ENCODE peak calls at places on chromosomes 3 and 15, in seven cellular contexts. I is HT-29, H is nephron progenitor cell, K is NCI-H2081, O is ovary, M is NCI-H187 treated with DMSO at 0.1 percent for 48 hours, A is T-helper 9 cell. W is an unnamed sample.

GRCh38 chr15:49923671-49924070 is 195.4 kb downstream of the ATP8B4 start:
- DNase-seq in I (no peak), M (no peak), H (no peak), A (no peak), O (no peak), K (no peak), W (no peak)

GRCh38 chr15:55900019-55900418 is 93.4 kb downstream of the NEDD4 start:
- DNase-seq in I (no peak), K (no peak), M (no peak), A (no peak), H (no peak), O (no peak), W (no peak)

GRCh38 chr15:63983071-63983711 is 63.1 kb downstream of the DAPK2 start:
- DNase-seq in A (no peak), M (no peak), K (no peak), I (no peak), H (peak; percentile 42), O (no peak), W (no peak)

GRCh38 chr3:176651622-176652021 is 545.7 kb downstream of the TBL1XR1 start:
- DNase-seq in K (peak; percentile 30), A (no peak), H (no peak), O (no peak), I (no peak), M (no peak), W (no peak)

GRCh38 chr3:143901105-143901504 is 52.8 kb upstream of the SLC9A9 start:
- DNase-seq in I (no peak), K (no peak), A (no peak), H (no peak), M (no peak), O (no peak), W (no peak)

GRCh38 chr3:154236331-154236730 is 88.0 kb downstream of the DHX36 start:
- DNase-seq in H (no peak), I (no peak), M (no peak), A (no peak), O (no peak), K (no peak), W (no peak)

GRCh38 chr15:60782316-60782715 is 303.4 kb upstream of the ICE2 start:
- DNase-seq in H (no peak), A (no peak), M (no peak), K (no peak), O (no peak), I (no peak), W (no peak)

GRCh38 chr3:49803464-49804140 is 541 bp downstream of the INKA1 start:
- DNase-seq in H (peak; percentile 71), O (no peak), M (no peak), K (no peak), I (no peak), A (peak; percentile 52), W (peak; percentile 31)

GRCh38 chr3:16028604-16029003 is 145.9 kb upstream of the GALNT15 start:
- DNase-seq in K (no peak), O (no peak), A (no peak), M (no peak), I (no peak), H (no peak), W (no peak)

GRCh38 chr3:126546013-126546412 is 12.7 kb downstream of the C3orf22 start:
- DNase-seq in H (no peak), I (no peak), A (no peak), K (no peak), O (peak; percentile 5), M (no peak), W (no peak)

GRCh38 chr15:52527898-52528464 is 699 bp downstream of the MYO5A start:
- DNase-seq in O (peak; percentile 32), A (peak; percentile 26), K (no peak), H (no peak), M (no peak), I (no peak), W (peak; percentile 47)

GRCh38 chr3:128585974-128586373 is 64.6 kb downstream of the RPN1 start:
- DNase-seq in I (peak; percentile 54), K (no peak), M (no peak), A (no peak), O (no peak), H (no peak), W (no peak)

GRCh38 chr3:195172285-195172684 is 98.7 kb downstream of the XXYLT1 start:
- DNase-seq in K (no peak), O (no peak), I (no peak), A (no peak), M (no peak), H (no peak), W (no peak)

GRCh38 chr3:155748611-155749365 is 3.9 kb upstream of the PLCH1 start:
- DNase-seq in A (no peak), I (peak; percentile 60), M (no peak), H (no peak), O (no peak), K (no peak), W (no peak)

GRCh38 chr3:161252143-161252542 is 31.0 kb downstream of the NMD3 start:
- DNase-seq in M (no peak), H (no peak), A (no peak), K (no peak), O (no peak), I (no peak), W (no peak)

GRCh38 chr3:56491566-56491965 is 23.3 kb upstream of the ERC2 start:
- DNase-seq in M (no peak), I (no peak), A (no peak), K (no peak), H (no peak), O (no peak), W (no peak)

GRCh38 chr3:119600732-119601131 is 3.0 kb downstream of the PLA1A start:
- DNase-seq in I (no peak), M (no peak), O (no peak), K (no peak), A (no peak), H (peak; percentile 16), W (peak; percentile 29)

GRCh38 chr15:64134322-64134829 is 17.2 kb upstream of the SNX22 start:
- DNase-seq in A (no peak), I (no peak), K (no peak), M (no peak), H (no peak), O (no peak), W (no peak)

GRCh38 chr3:129984124-129984523 is 9.6 kb downstream of the TRH start:
- DNase-seq in A (no peak), O (no peak), H (no peak), I (no peak), K (no peak), M (no peak), W (no peak)

GRCh38 chr3:153350420-153350819 is 188.4 kb downstream of the RAP2B start:
- DNase-seq in A (no peak), K (no peak), M (no peak), H (no peak), O (no peak), I (peak; percentile 65), W (peak; percentile 99)

GRCh38 chr3:150729682-150730360 is 26.1 kb upstream of the ERICH6 start:
- DNase-seq in O (no peak), A (no peak), H (no peak), K (no peak), I (no peak), M (no peak), W (no peak)

GRCh38 chr3:156160653-156161052 is 40.3 kb downstream of the KCNAB1 start:
- DNase-seq in I (no peak), O (no peak), A (no peak), M (no peak), H (no peak), K (no peak), W (peak; percentile 34)

GRCh38 chr15:66952756-66953522 is 112.5 kb upstream of the SMAD3 start:
- DNase-seq in I (no peak), M (no peak), H (no peak), A (no peak), K (no peak), O (no peak), W (no peak)

GRCh38 chr3:13020159-13020558 is 53.1 kb downstream of the IQSEC1 start:
- DNase-seq in M (no peak), H (no peak), K (no peak), O (no peak), A (no peak), I (no peak), W (no peak)

GRCh38 chr3:186368164-186368563 is 6.1 kb upstream of the DGKG start:
- DNase-seq in M (no peak), K (no peak), O (no peak), H (no peak), A (no peak), I (no peak), W (no peak)

GRCh38 chr15:92878593-92879053 is 21.5 kb upstream of the CHD2 start:
- DNase-seq in A (no peak), H (no peak), M (peak; percentile 57), I (peak; percentile 1), K (no peak), O (no peak), W (no peak)

GRCh38 chr15:101111570-101112262 is 140.1 kb downstream of the CHSY1 start:
- DNase-seq in A (no peak), O (no peak), M (no peak), H (no peak), I (no peak), K (no peak), W (no peak)

GRCh38 chr3:107612581-107613182 is 89.9 kb downstream of the BBX start:
- DNase-seq in O (no peak), M (no peak), I (no peak), H (no peak), K (no peak), A (no peak), W (no peak)

GRCh38 chr15:75732809-75733451 is 20.3 kb upstream of the CSPG4 start:
- DNase-seq in M (no peak), O (peak; percentile 82), H (peak; percentile 89), A (peak; percentile 24), K (peak; percentile 8), I (peak; percentile 80), W (peak; percentile 42)

GRCh38 chr3:73559730-73560129 is 65.0 kb downstream of the PDZRN3 start:
- DNase-seq in K (no peak), H (no peak), I (no peak), A (no peak), M (no peak), O (no peak), W (no peak)

GRCh38 chr3:13769422-13769821 is 110.4 kb downstream of the WNT7A start:
- DNase-seq in M (no peak), A (no peak), O (no peak), H (no peak), I (no peak), K (no peak), W (no peak)

GRCh38 chr3:49714728-49715550 is 4.5 kb downstream of the AMIGO3 start:
- DNase-seq in K (no peak), H (no peak), O (no peak), I (no peak), M (no peak), A (no peak), W (no peak)

GRCh38 chr15:94582368-94582767 is 351.0 kb downstream of the MCTP2 start:
- DNase-seq in O (no peak), K (no peak), H (peak; percentile 48), I (peak; percentile 78), A (no peak), M (no peak), W (peak; percentile 70)

GRCh38 chr15:34644061-34644460 is 60.6 kb upstream of the GOLGA8B start:
- DNase-seq in K (no peak), O (no peak), I (no peak), H (no peak), A (no peak), M (no peak), W (no peak)

GRCh38 chr3:12107071-12107713 is 51.5 kb downstream of the TIMP4 start:
- DNase-seq in I (no peak), M (no peak), K (no peak), H (no peak), O (no peak), A (no peak), W (no peak)

W was measured in SW480.